ENCODE peak calls at places on chromosomes 6 and 20, in five cellular contexts. Y, V, M, Z and R are unnamed samples.

GRCh38 chr20:62053465-62054196 is 12.1 kb downstream of the TAF4 start:
- DNase-seq in Y (no peak), V (no peak), M (no peak), Z (no peak), R (no peak)

GRCh38 chr6:16380220-16380809 is 141.9 kb downstream of the GMPR start:
- DNase-seq in Y (no peak), V (no peak), M (no peak), Z (no peak), R (no peak)

GRCh38 chr6:39330057-39330456 is 7.6 kb upstream of the KCNK16 start:
- DNase-seq in Y (no peak), V (no peak), M (no peak), Z (peak; percentile 60), R (no peak)

GRCh38 chr6:167757291-167757690 is 69.4 kb upstream of the AFDN start:
- DNase-seq in Y (no peak), V (no peak), M (no peak), Z (no peak), R (no peak)

GRCh38 chr6:152532556-152533422 is 104.4 kb downstream of the SYNE1 start:
- DNase-seq in Y (no peak), V (no peak), M (no peak), Z (no peak), R (no peak)

GRCh38 chr20:32912688-32913087 is 54.0 kb downstream of the EFCAB8 start:
- DNase-seq in Y (no peak), V (no peak), M (no peak), Z (no peak), R (no peak)

GRCh38 chr20:46562373-46563169 is 12.1 kb upstream of the OCSTAMP start:
- DNase-seq in Y (no peak), V (peak; percentile 85), M (peak; percentile 95), Z (peak; percentile 90), R (peak; percentile 59)

GRCh38 chr20:48190757-48191156 is 405.5 kb upstream of the SULF2 start:
- DNase-seq in Y (no peak), V (no peak), M (no peak), Z (no peak), R (no peak)

GRCh38 chr6:127516676-127517273 is 2.4 kb downstream of the MTCL3 start:
- DNase-seq in Y (no peak), V (no peak), M (no peak), Z (peak; percentile 79), R (peak; percentile 30)

GRCh38 chr20:52001999-52002666 is 189.4 kb downstream of the ZFP64 start:
- DNase-seq in Y (no peak), V (no peak), M (no peak), Z (no peak), R (no peak)

GRCh38 chr6:19303381-19303780 is 533.8 kb upstream of the ID4 start:
- DNase-seq in Y (no peak), V (no peak), M (no peak), Z (no peak), R (peak; percentile 50)

GRCh38 chr6:12661690-12662089 is 54.9 kb upstream of the PHACTR1 start:
- DNase-seq in Y (no peak), V (no peak), M (no peak), Z (no peak), R (no peak)

GRCh38 chr20:9574182-9574581 is 59.8 kb downstream of the LAMP5 start:
- DNase-seq in Y (no peak), V (no peak), M (peak; percentile 62), Z (no peak), R (no peak)

GRCh38 chr6:44036196-44036595 is 91.1 kb downstream of the MRPL14 start:
- DNase-seq in Y (no peak), V (peak; percentile 34), M (no peak), Z (no peak), R (no peak)

GRCh38 chr6:26302941-26303559 is 61.9 kb upstream of the BTN3A2 start:
- DNase-seq in Y (no peak), V (no peak), M (no peak), Z (no peak), R (peak; percentile 36)

DNA sequence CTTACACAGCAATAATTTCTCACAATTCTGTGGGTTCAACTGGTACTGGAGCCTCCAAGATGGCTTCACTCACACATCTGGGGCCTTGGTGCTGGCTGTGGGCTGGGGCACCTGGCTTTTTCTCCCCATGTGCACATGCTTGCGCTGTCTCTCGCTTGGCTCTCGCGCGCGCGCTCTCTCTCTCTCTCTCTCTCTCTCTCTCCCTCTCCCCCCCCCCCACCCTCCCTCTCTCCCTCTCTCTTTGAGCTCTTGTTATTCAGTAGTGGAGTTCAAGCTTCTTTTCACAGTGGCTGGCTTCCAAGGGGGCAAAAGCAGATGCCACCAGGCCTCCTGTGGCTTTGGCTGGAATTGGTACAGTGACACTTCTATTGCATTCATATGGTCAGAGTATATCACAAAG is 10.8 kb upstream of the TBCC start:
- DNase-seq in Y (no peak), V (no peak), M (no peak), Z (no peak), R (no peak)
- H3K27ac ChIP-seq in Y (no peak overlapping the region), V (no peak overlapping the region), M (no peak overlapping the region), Z (no peak overlapping the region), R (no peak overlapping the region)

GRCh38 chr20:60857708-60858107 is 394.4 kb upstream of the CDH4 start:
- DNase-seq in Y (peak; percentile 4), V (no peak), M (no peak), Z (no peak), R (no peak)
- H3K27me3 ChIP-seq in Y (no peaks in the 10 kb centered on the region), V (no peaks in the 10 kb centered on the region), M (no peaks in the 10 kb centered on the region), Z (peaks cover 5% of the 10 kb centered on the region), R (no peaks in the 10 kb centered on the region)

DNA sequence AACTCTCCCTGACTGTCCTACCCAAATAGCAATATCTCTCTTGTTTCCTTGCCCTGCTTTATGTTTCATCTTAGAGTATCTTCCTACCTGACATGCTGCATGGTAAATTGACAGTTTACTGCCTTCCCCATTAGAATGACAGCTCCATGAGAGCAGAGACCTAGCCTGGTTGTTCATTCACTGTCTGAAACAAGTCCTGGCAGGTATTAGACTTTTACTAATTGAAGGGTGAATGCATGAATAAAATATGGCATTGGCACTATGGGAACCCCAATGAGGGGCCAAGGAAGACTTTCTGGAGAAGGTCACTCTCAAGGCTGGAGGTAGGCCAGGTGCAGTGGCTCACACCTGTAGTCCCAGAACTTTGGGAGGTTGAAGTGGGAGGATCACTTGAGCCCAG is 3.8 kb upstream of the CITED2 start:
- DNase-seq in Y (no peak), V (no peak), M (peak; percentile 68), Z (no peak), R (no peak)
- H3K27ac ChIP-seq in Y (no peak overlapping the region), V (no peak overlapping the region), M (no peak overlapping the region), Z (no peak overlapping the region), R (no peak overlapping the region)

DNA sequence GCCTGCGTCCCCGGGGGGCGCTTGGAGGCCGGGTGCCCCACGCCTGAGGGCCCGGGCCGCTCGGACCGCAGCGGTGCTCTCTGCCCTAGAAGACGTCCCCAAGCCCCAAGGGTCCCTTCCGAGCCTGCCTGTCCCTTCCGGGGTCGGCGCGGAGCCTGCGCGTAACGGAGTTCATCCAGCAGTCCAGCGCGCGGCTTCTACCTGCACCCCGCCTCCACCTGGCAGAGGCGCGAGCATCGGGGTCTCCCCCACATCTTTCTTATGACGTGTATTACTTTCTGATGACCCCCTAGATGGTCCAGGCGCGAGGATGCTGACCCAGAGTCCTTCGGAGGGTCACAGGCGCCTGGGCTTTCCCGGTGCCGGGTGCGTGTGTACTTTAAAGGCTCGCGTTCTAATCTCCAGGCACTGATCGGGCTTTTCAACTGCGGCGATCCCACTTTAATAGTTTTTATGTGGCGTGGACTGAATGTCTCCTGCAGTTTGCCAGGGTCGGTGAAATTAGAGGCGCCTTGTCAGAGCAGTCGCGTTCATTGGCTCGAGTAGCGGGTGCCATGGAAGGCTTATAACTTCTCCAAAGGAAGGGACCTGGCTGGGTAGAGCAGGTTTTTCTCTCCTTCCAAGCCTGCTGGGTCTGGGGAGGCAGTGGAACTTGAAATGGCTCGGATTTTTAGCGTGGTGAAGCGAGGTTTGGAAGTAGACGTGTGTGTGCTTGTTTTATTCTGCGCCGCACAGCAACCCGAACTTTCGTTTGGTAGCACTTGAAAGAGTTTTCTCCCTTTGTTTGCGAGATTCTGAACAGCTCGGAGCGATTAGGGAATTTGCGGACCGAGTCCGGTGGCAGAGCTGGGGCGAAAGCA is 974 bp downstream of the EYA4 start:
- DNase-seq in Y (no peak), V (peak; percentile 62), M (no peak), Z (no peak), R (no peak)
- H3K27me3 ChIP-seq in Y (no peaks in the 10 kb centered on the region), V (peaks cover 21% of the 10 kb centered on the region), M (peaks cover 66% of the 10 kb centered on the region), Z (peaks cover 43% of the 10 kb centered on the region), R (peaks cover 20% of the 10 kb centered on the region)

GRCh38 chr6:42030585-42031506 is 19.5 kb upstream of the TAF8 start:
- DNase-seq in Y (no peak), V (no peak), M (no peak), Z (no peak), R (peak; percentile 50)
- H3K27ac ChIP-seq in Y (no peak overlapping the region), V (no peak overlapping the region), M (no peak overlapping the region), Z (no peak overlapping the region), R (peak overlapping the region; percentile 68)

GRCh38 chr20:21499641-21500040 is 14.2 kb downstream of the NKX2-2 start:
- DNase-seq in Y (no peak), V (no peak), M (no peak), Z (no peak), R (no peak)
- H3K27me3 ChIP-seq in Y (peaks cover 6% of the 10 kb centered on the region), V (no peaks in the 10 kb centered on the region), M (peaks cover 76% of the 10 kb centered on the region), Z (peaks cover 24% of the 10 kb centered on the region), R (peaks cover 3% of the 10 kb centered on the region)